ENCODE peak calls at places on chromosomes 4 and X, in five cellular contexts. One of them, this sample, is unnamed.

GRCh38 chr4:107210450-107211239 is 174.5 kb upstream of the DKK2 start:
- DNase-seq in testis: no peak
- DNase-seq in cardiac fibroblast: peak
- DNase-seq in K562: peak
- DNase-seq in fibroblast of lung: peak
- DNase-seq in this sample: no peak

GRCh38 chr4:10050171-10051120 is 29.1 kb upstream of the SLC2A9 start:
- DNase-seq in K562: no peak
- DNase-seq in testis: no peak
- DNase-seq in cardiac fibroblast: no peak
- DNase-seq in fibroblast of lung: no peak
- DNase-seq in this sample: no peak

GRCh38 chr4:38177792-38178665 is 217.8 kb downstream of the PTTG2 start:
- DNase-seq in K562: peak
- DNase-seq in testis: peak
- DNase-seq in cardiac fibroblast: peak
- DNase-seq in fibroblast of lung: peak
- DNase-seq in this sample: no peak

GRCh38 chr4:19167321-19167720 is 1084.4 kb upstream of the SLIT2 start:
- DNase-seq in testis: no peak
- DNase-seq in cardiac fibroblast: no peak
- DNase-seq in fibroblast of lung: no peak
- DNase-seq in K562: no peak
- DNase-seq in this sample: no peak

GRCh38 chr4:145619639-145619996 is 433 bp downstream of the MMAA start:
- DNase-seq in cardiac fibroblast: peak
- DNase-seq in fibroblast of lung: peak
- DNase-seq in testis: peak
- DNase-seq in K562: no peak
- DNase-seq in this sample: peak

GRCh38 chr4:54499308-54500074 is 158.3 kb upstream of the KIT start:
- DNase-seq in cardiac fibroblast: peak
- DNase-seq in K562: peak
- DNase-seq in testis: no peak
- DNase-seq in fibroblast of lung: no peak
- DNase-seq in this sample: no peak

GRCh38 chrX:9534686-9535085 is 69.8 kb downstream of the TBL1X start:
- DNase-seq in fibroblast of lung: peak
- DNase-seq in K562: no peak
- DNase-seq in testis: peak
- DNase-seq in cardiac fibroblast: peak
- DNase-seq in this sample: peak

GRCh38 chrX:97551821-97552220 is 668.1 kb downstream of the RPA4 start:
- DNase-seq in K562: no peak
- DNase-seq in testis: no peak
- DNase-seq in fibroblast of lung: no peak
- DNase-seq in cardiac fibroblast: no peak
- DNase-seq in this sample: no peak

GRCh38 chr4:118972167-118972566 is 83.5 kb downstream of the SYNPO2 start:
- DNase-seq in testis: peak
- DNase-seq in K562: no peak
- DNase-seq in cardiac fibroblast: no peak
- DNase-seq in fibroblast of lung: no peak
- DNase-seq in this sample: no peak

DNA sequence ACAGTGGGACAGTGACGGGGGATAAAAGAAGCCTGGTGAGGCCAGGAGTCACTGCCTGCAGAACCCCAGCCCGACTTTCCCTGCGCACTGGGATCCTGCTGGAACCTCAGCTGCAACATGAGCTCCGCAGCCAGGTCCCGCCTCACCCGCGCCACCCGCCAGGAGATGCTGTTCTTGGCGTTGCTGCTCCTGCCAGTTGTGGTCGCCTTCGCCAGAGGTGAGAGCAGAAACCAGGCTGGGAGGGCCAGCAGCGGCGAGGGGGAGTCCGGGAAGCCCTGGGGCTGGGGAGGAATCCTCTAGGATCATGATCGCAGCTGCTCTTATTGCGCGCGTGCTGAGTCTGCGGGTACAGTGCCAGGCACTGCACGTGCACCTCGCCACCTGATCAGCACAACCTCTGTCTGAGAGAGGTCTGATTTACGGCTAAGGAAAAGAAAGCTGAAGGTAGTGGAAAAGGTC is at the start of gene PF4V1:
- DNase-seq in cardiac fibroblast: no peak
- DNase-seq in fibroblast of lung: no peak
- DNase-seq in K562: no peak
- DNase-seq in testis: peak
- DNase-seq in this sample: no peak
- H3K4me3 ChIP-seq in cardiac fibroblast: no peak
- H3K4me3 ChIP-seq in fibroblast of lung: no peak
- H3K4me3 ChIP-seq in K562: no peak
- H3K4me3 ChIP-seq in testis: no peak
- H3K4me3 ChIP-seq in this sample: peak

GRCh38 chrX:45749375-45749774 is 548.7 kb upstream of the DIPK2B start:
- DNase-seq in K562: no peak
- DNase-seq in cardiac fibroblast: peak
- DNase-seq in fibroblast of lung: peak
- DNase-seq in testis: peak
- DNase-seq in this sample: no peak
- TF ChIP-seq CTCF in K562: peak
- TF ChIP-seq CTCF in cardiac fibroblast: no peak
- TF ChIP-seq CTCF in fibroblast of lung: peak
- TF ChIP-seq CTCF in testis: peak
- TF ChIP-seq CTCF in this sample: peak

GRCh38 chr4:162164881-162165528 is 1.2 kb upstream of the FSTL5 start:
- DNase-seq in testis: no peak
- DNase-seq in K562: no peak
- DNase-seq in fibroblast of lung: no peak
- DNase-seq in cardiac fibroblast: no peak
- DNase-seq in this sample: no peak
- H3K4me3 ChIP-seq in testis: no peak
- H3K4me3 ChIP-seq in K562: no peak
- H3K4me3 ChIP-seq in fibroblast of lung: no peak
- H3K4me3 ChIP-seq in cardiac fibroblast: no peak
- H3K4me3 ChIP-seq in this sample: peak

DNA sequence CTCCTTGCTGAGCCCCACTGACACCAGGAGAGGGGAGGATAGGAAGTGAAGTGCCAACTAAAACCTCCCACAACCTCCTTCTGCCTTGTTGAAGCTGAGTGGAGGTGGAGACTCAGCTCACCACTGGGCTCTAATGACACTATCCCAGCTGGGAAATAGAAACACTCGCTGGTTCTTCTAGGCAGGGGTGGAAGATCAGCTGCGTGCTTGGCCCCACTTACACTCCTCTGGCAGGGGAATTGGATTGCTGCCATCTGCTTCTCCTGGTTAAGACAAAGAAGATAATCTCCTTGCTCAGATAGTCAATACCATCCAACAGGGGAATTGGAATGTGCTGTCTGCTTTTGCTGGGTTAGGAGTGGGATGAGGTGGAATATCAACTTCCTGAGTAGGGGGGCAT is 392.5 kb downstream of the ZNF674 start:
- DNase-seq in testis: no peak
- DNase-seq in K562: no peak
- DNase-seq in fibroblast of lung: no peak
- DNase-seq in cardiac fibroblast: no peak
- DNase-seq in this sample: no peak
- TF ChIP-seq CTCF in testis: no peak
- TF ChIP-seq CTCF in K562: no peak
- TF ChIP-seq CTCF in fibroblast of lung: no peak
- TF ChIP-seq CTCF in cardiac fibroblast: no peak
- TF ChIP-seq CTCF in this sample: no peak